ENCODE peak calls at places on chromosome 22, in seven cellular contexts. One of them, this sample, is unnamed.
A peak's percentile ranks its signal among the peaks of the same experiment; 100 is the strongest.

GRCh38 chr22:47111626-47112373 is 349.4 kb downstream of the TBC1D22A start:
- DNase-seq in choroid plexus epithelial cell: peak; percentile 77
- DNase-seq in NCI-H1930: no peak
- DNase-seq in amniotic stem cell: no peak
- DNase-seq in right cardiac atrium: no peak
- DNase-seq in DMS79 treated with DMSO at 0.1 percent for 48 hours: no peak
- DNase-seq in LoVo: no peak
- DNase-seq in this sample: no peak

GRCh38 chr22:36055376-36056310 is 27.0 kb upstream of the RBFOX2 start:
- DNase-seq in choroid plexus epithelial cell: peak; percentile 36
- DNase-seq in NCI-H1930: no peak
- DNase-seq in amniotic stem cell: no peak
- DNase-seq in right cardiac atrium: no peak
- DNase-seq in DMS79 treated with DMSO at 0.1 percent for 48 hours: no peak
- DNase-seq in LoVo: no peak
- DNase-seq in this sample: peak; percentile 23

GRCh38 chr22:25159028-25159427 is 40.6 kb upstream of the CRYBB3 start:
- DNase-seq in choroid plexus epithelial cell: peak; percentile 11
- DNase-seq in NCI-H1930: no peak
- DNase-seq in amniotic stem cell: no peak
- DNase-seq in right cardiac atrium: no peak
- DNase-seq in DMS79 treated with DMSO at 0.1 percent for 48 hours: no peak
- DNase-seq in LoVo: no peak
- DNase-seq in this sample: no peak

GRCh38 chr22:33917744-33918406 is 2.4 kb downstream of the LARGE1 start:
- DNase-seq in choroid plexus epithelial cell: peak; percentile 43
- DNase-seq in NCI-H1930: no peak
- DNase-seq in amniotic stem cell: no peak
- DNase-seq in right cardiac atrium: no peak
- DNase-seq in DMS79 treated with DMSO at 0.1 percent for 48 hours: no peak
- DNase-seq in LoVo: no peak
- DNase-seq in this sample: no peak

GRCh38 chr22:42277232-42277753 is 6.8 kb upstream of the TCF20 start:
- DNase-seq in choroid plexus epithelial cell: no peak
- DNase-seq in NCI-H1930: no peak
- DNase-seq in amniotic stem cell: no peak
- DNase-seq in right cardiac atrium: no peak
- DNase-seq in DMS79 treated with DMSO at 0.1 percent for 48 hours: no peak
- DNase-seq in LoVo: no peak
- DNase-seq in this sample: no peak

GRCh38 chr22:37259540-37260029 is 15.5 kb upstream of the RAC2 start:
- DNase-seq in choroid plexus epithelial cell: peak; percentile 80
- DNase-seq in NCI-H1930: no peak
- DNase-seq in amniotic stem cell: no peak
- DNase-seq in right cardiac atrium: no peak
- DNase-seq in DMS79 treated with DMSO at 0.1 percent for 48 hours: no peak
- DNase-seq in LoVo: no peak
- DNase-seq in this sample: peak; percentile 16

GRCh38 chr22:49112176-49112575 is 715.5 kb downstream of the BRD1 start:
- DNase-seq in choroid plexus epithelial cell: no peak
- DNase-seq in NCI-H1930: no peak
- DNase-seq in amniotic stem cell: no peak
- DNase-seq in right cardiac atrium: no peak
- DNase-seq in DMS79 treated with DMSO at 0.1 percent for 48 hours: no peak
- DNase-seq in LoVo: no peak
- DNase-seq in this sample: no peak

GRCh38 chr22:42868751-42869251 is 11.7 kb upstream of the ARFGAP3 start:
- DNase-seq in choroid plexus epithelial cell: no peak
- DNase-seq in NCI-H1930: no peak
- DNase-seq in amniotic stem cell: no peak
- DNase-seq in right cardiac atrium: peak; percentile 85
- DNase-seq in DMS79 treated with DMSO at 0.1 percent for 48 hours: peak; percentile 27
- DNase-seq in LoVo: no peak
- DNase-seq in this sample: peak; percentile 54

GRCh38 chr22:25054943-25055511 is 102.5 kb downstream of the KIAA1671 start:
- DNase-seq in choroid plexus epithelial cell: no peak
- DNase-seq in NCI-H1930: no peak
- DNase-seq in amniotic stem cell: no peak
- DNase-seq in right cardiac atrium: peak; percentile 77
- DNase-seq in DMS79 treated with DMSO at 0.1 percent for 48 hours: peak; percentile 77
- DNase-seq in LoVo: no peak
- DNase-seq in this sample: no peak

GRCh38 chr22:41052661-41053490 is 39.5 kb upstream of the EP300 start:
- DNase-seq in choroid plexus epithelial cell: peak; percentile 68
- DNase-seq in NCI-H1930: no peak
- DNase-seq in amniotic stem cell: peak; percentile 57
- DNase-seq in right cardiac atrium: no peak
- DNase-seq in DMS79 treated with DMSO at 0.1 percent for 48 hours: no peak
- DNase-seq in LoVo: peak; percentile 2
- DNase-seq in this sample: no peak

GRCh38 chr22:36323182-36323854 is 64.4 kb downstream of the MYH9 start:
- DNase-seq in choroid plexus epithelial cell: peak; percentile 82
- DNase-seq in NCI-H1930: no peak
- DNase-seq in amniotic stem cell: no peak
- DNase-seq in right cardiac atrium: peak; percentile 88
- DNase-seq in DMS79 treated with DMSO at 0.1 percent for 48 hours: peak; percentile 30
- DNase-seq in LoVo: no peak
- DNase-seq in this sample: peak; percentile 84

GRCh38 chr22:38941488-38941987 is 15.9 kb upstream of the APOBEC3A start:
- DNase-seq in choroid plexus epithelial cell: no peak
- DNase-seq in NCI-H1930: no peak
- DNase-seq in amniotic stem cell: no peak
- DNase-seq in right cardiac atrium: no peak
- DNase-seq in DMS79 treated with DMSO at 0.1 percent for 48 hours: no peak
- DNase-seq in LoVo: no peak
- DNase-seq in this sample: no peak

GRCh38 chr22:46023558-46023981 is 46.6 kb upstream of the WNT7B start:
- DNase-seq in choroid plexus epithelial cell: no peak
- DNase-seq in NCI-H1930: no peak
- DNase-seq in amniotic stem cell: no peak
- DNase-seq in right cardiac atrium: peak; percentile 40
- DNase-seq in DMS79 treated with DMSO at 0.1 percent for 48 hours: no peak
- DNase-seq in LoVo: no peak
- DNase-seq in this sample: no peak

GRCh38 chr22:28497188-28497587 is 182.5 kb downstream of the TTC28 start:
- DNase-seq in choroid plexus epithelial cell: peak; percentile 19
- DNase-seq in NCI-H1930: no peak
- DNase-seq in amniotic stem cell: peak; percentile 8
- DNase-seq in right cardiac atrium: no peak
- DNase-seq in DMS79 treated with DMSO at 0.1 percent for 48 hours: no peak
- DNase-seq in LoVo: no peak
- DNase-seq in this sample: no peak

GRCh38 chr22:47192651-47193437 is 430.4 kb downstream of the TBC1D22A start:
- DNase-seq in choroid plexus epithelial cell: no peak
- DNase-seq in NCI-H1930: peak; percentile 12
- DNase-seq in amniotic stem cell: no peak
- DNase-seq in right cardiac atrium: no peak
- DNase-seq in DMS79 treated with DMSO at 0.1 percent for 48 hours: no peak
- DNase-seq in LoVo: peak; percentile 33
- DNase-seq in this sample: no peak